ENCODE peak calls at places on chromosome 5, in ten cellular contexts. T, I, N, R, Q, Y, A, J, O and V are unnamed samples.

GRCh38 chr5:51373880-51374523 is 9.2 kb upstream of the ISL1 start:
- DNase-seq in A (no peak), Y (no peak), I (no peak), T (no peak), R (no peak), Q (no peak), J (no peak), N (no peak), O (no peak), V (no peak)

GRCh38 chr5:57495688-57496087 is 13.1 kb upstream of the ACTBL2 start:
- DNase-seq in I (no peak), J (no peak), T (no peak), Y (no peak), R (no peak), O (no peak), A (no peak), Q (peak; percentile 82), N (no peak), V (no peak)

GRCh38 chr5:10479226-10479721 is 37.6 kb downstream of the ROPN1L start:
- DNase-seq in A (peak; percentile 93), R (no peak), J (no peak), O (no peak), Q (no peak), N (peak; percentile 85), T (peak; percentile 97), I (no peak), Y (no peak), V (no peak)

GRCh38 chr5:149141957-149142851 is 911 bp downstream of the ABLIM3 start:
- DNase-seq in I (no peak), R (no peak), A (no peak), N (peak; percentile 50), Q (no peak), O (no peak), J (no peak), Y (no peak), T (no peak), V (no peak)

GRCh38 chr5:17238521-17239041 is 21.1 kb downstream of the BASP1 start:
- DNase-seq in J (no peak), I (no peak), Q (no peak), R (no peak), T (peak; percentile 77), A (peak; percentile 69), O (no peak), Y (no peak), N (peak; percentile 83), V (no peak)

GRCh38 chr5:140293091-140293996 is 9.6 kb downstream of the PFDN1 start:
- DNase-seq in R (no peak), N (peak; percentile 77), Q (no peak), Y (no peak), J (no peak), O (no peak), T (no peak), I (no peak), A (no peak), V (peak; percentile 11)

GRCh38 chr5:151556808-151557207 is 34.3 kb downstream of the FAT2 start:
- DNase-seq in T (no peak), J (no peak), I (no peak), A (no peak), Y (no peak), N (no peak), O (peak; percentile 32), Q (no peak), R (no peak), V (no peak)

GRCh38 chr5:96509721-96510383 is 76.8 kb upstream of the PCSK1 start:
- DNase-seq in T (peak; percentile 84), J (no peak), O (no peak), N (peak; percentile 97), A (peak; percentile 86), Y (no peak), Q (no peak), I (no peak), R (no peak), V (peak; percentile 51)

GRCh38 chr5:71631070-71631469 is 43.9 kb downstream of the MCCC2 start:
- DNase-seq in Y (no peak), N (no peak), A (no peak), R (no peak), J (no peak), T (no peak), I (no peak), Q (no peak), O (no peak), V (no peak)

GRCh38 chr5:127186657-127187056 is 103.9 kb upstream of the MEGF10 start:
- DNase-seq in I (no peak), T (peak; percentile 57), N (no peak), J (no peak), A (peak; percentile 57), O (no peak), R (no peak), Q (no peak), Y (no peak), V (peak; percentile 13)

GRCh38 chr5:90783460-90784333 is 225.1 kb downstream of the ADGRV1 start:
- DNase-seq in R (peak; percentile 85), N (peak; percentile 58), O (peak; percentile 21), T (peak; percentile 43), A (peak; percentile 32), I (peak; percentile 83), Q (peak; percentile 42), Y (no peak), J (peak; percentile 83), V (peak; percentile 84)

GRCh38 chr5:173051746-173052145 is 4.4 kb upstream of the CREBRF start:
- DNase-seq in I (no peak), T (no peak), Y (no peak), A (peak; percentile 56), R (no peak), N (peak; percentile 80), O (no peak), J (no peak), Q (no peak), V (no peak)

GRCh38 chr5:73957397-73958001 is 331.5 kb downstream of the ARHGEF28 start:
- DNase-seq in N (peak; percentile 52), A (peak; percentile 56), O (no peak), T (peak; percentile 98), R (no peak), Q (no peak), J (no peak), Y (no peak), I (no peak), V (no peak)

GRCh38 chr5:82884821-82885471 is 192.2 kb downstream of the TMEM167A start:
- DNase-seq in R (no peak), Q (no peak), T (no peak), Y (no peak), N (no peak), O (no peak), J (no peak), A (no peak), I (no peak), V (no peak)

GRCh38 chr5:151571270-151572173 is 19.6 kb downstream of the FAT2 start:
- DNase-seq in A (no peak), J (no peak), Y (no peak), Q (no peak), R (no peak), T (peak; percentile 74), N (no peak), O (no peak), I (no peak), V (no peak)

GRCh38 chr5:103525366-103525765 is 37.2 kb downstream of the NUDT12 start:
- DNase-seq in I (no peak), T (no peak), N (no peak), Q (no peak), O (no peak), J (no peak), R (no peak), A (no peak), Y (no peak), V (no peak)

GRCh38 chr5:133277744-133278143 is 225.9 kb downstream of the HSPA4 start:
- DNase-seq in A (no peak), I (no peak), N (no peak), R (no peak), O (no peak), T (no peak), Y (no peak), Q (no peak), J (no peak), V (no peak)

GRCh38 chr5:141779642-141780041 is 97.6 kb upstream of the ARAP3 start:
- DNase-seq in Q (no peak), Y (no peak), T (peak; percentile 55), J (no peak), N (peak; percentile 10), R (no peak), O (no peak), I (peak; percentile 34), A (no peak), V (no peak)

GRCh38 chr5:134524219-134524825 is 1.1 kb upstream of the JADE2 start:
- DNase-seq in R (peak; percentile 46), N (peak; percentile 77), A (peak; percentile 61), T (peak; percentile 80), Y (peak; percentile 86), I (peak; percentile 66), Q (peak; percentile 74), O (peak; percentile 67), J (peak; percentile 87), V (peak; percentile 90)

GRCh38 chr5:95486185-95486584 is 68.6 kb downstream of the SKIC3 start:
- DNase-seq in Q (no peak), O (no peak), J (no peak), N (no peak), R (no peak), A (no peak), T (no peak), Y (no peak), I (no peak), V (no peak)

GRCh38 chr5:117454716-117455212 is 880.1 kb upstream of the SEMA6A start:
- DNase-seq in A (no peak), R (peak; percentile 48), Q (no peak), N (peak; percentile 8), T (peak; percentile 45), I (peak; percentile 22), O (peak; percentile 55), J (peak; percentile 72), Y (no peak), V (peak; percentile 60)